ENCODE peak calls at places on chromosomes 11 and 22, in four cellular contexts. One of them, this sample, is unnamed.
A peak's percentile ranks its signal among the peaks of the same experiment; 100 is the strongest.

GRCh38 chr22:33013051-33013450 is 45.1 kb downstream of the SYN3 start:
- DNase-seq in islet precursor cell: peak; percentile 38
- DNase-seq in ELF-1: no peak
- DNase-seq in fibroblast of pulmonary artery: no peak
- DNase-seq in this sample: no peak

GRCh38 chr22:33401291-33401690 is 343.1 kb upstream of the SYN3 start:
- DNase-seq in ELF-1: no peak
- DNase-seq in islet precursor cell: no peak
- DNase-seq in fibroblast of pulmonary artery: peak; percentile 8
- DNase-seq in this sample: no peak

GRCh38 chr22:33240901-33241300 is 182.7 kb upstream of the SYN3 start:
- DNase-seq in islet precursor cell: no peak
- DNase-seq in ELF-1: no peak
- DNase-seq in fibroblast of pulmonary artery: peak; percentile 9
- DNase-seq in this sample: no peak

GRCh38 chr22:39317084-39317755 is 2.2 kb downstream of the RPL3 start:
- DNase-seq in islet precursor cell: no peak
- DNase-seq in fibroblast of pulmonary artery: no peak
- DNase-seq in ELF-1: no peak
- DNase-seq in this sample: no peak

GRCh38 chr11:68584097-68584496 is 100.2 kb upstream of the GAL start:
- DNase-seq in fibroblast of pulmonary artery: peak; percentile 25
- DNase-seq in ELF-1: peak; percentile 83
- DNase-seq in islet precursor cell: peak; percentile 73
- DNase-seq in this sample: no peak

GRCh38 chr11:107496011-107496410 is 38.4 kb upstream of the CWF19L2 start:
- DNase-seq in islet precursor cell: no peak
- DNase-seq in fibroblast of pulmonary artery: peak; percentile 97
- DNase-seq in ELF-1: no peak
- DNase-seq in this sample: no peak

GRCh38 chr11:8721740-8722139 is 39.1 kb downstream of the RPL27A start:
- DNase-seq in islet precursor cell: peak; percentile 85
- DNase-seq in fibroblast of pulmonary artery: no peak
- DNase-seq in ELF-1: no peak
- DNase-seq in this sample: no peak

GRCh38 chr11:5600374-5600851 is 4.0 kb downstream of the TRIM6 start:
- DNase-seq in ELF-1: peak; percentile 88
- DNase-seq in islet precursor cell: peak; percentile 92
- DNase-seq in fibroblast of pulmonary artery: peak; percentile 94
- DNase-seq in this sample: peak; percentile 8

GRCh38 chr11:129283141-129283540 is 91.0 kb upstream of the ARHGAP32 start:
- DNase-seq in islet precursor cell: peak; percentile 92
- DNase-seq in ELF-1: peak; percentile 89
- DNase-seq in fibroblast of pulmonary artery: no peak
- DNase-seq in this sample: no peak

GRCh38 chr11:122664188-122664587 is 8.7 kb downstream of the UBASH3B start:
- DNase-seq in ELF-1: no peak
- DNase-seq in islet precursor cell: no peak
- DNase-seq in fibroblast of pulmonary artery: no peak
- DNase-seq in this sample: peak; percentile 63

GRCh38 chr11:62546937-62547625 is 475 bp upstream of the AHNAK start:
- DNase-seq in fibroblast of pulmonary artery: peak; percentile 42
- DNase-seq in islet precursor cell: peak; percentile 87
- DNase-seq in ELF-1: peak; percentile 81
- DNase-seq in this sample: no peak

GRCh38 chr11:35122308-35122707 is 16.7 kb upstream of the CD44 start:
- DNase-seq in islet precursor cell: no peak
- DNase-seq in fibroblast of pulmonary artery: no peak
- DNase-seq in ELF-1: no peak
- DNase-seq in this sample: no peak

GRCh38 chr11:95296621-95297025 is 65.6 kb upstream of the SESN3 start:
- DNase-seq in ELF-1: no peak
- DNase-seq in islet precursor cell: no peak
- DNase-seq in fibroblast of pulmonary artery: no peak
- DNase-seq in this sample: no peak

GRCh38 chr11:94768602-94769511 is 701 bp downstream of the AMOTL1 start:
- DNase-seq in ELF-1: peak; percentile 57
- DNase-seq in fibroblast of pulmonary artery: peak; percentile 33
- DNase-seq in islet precursor cell: no peak
- DNase-seq in this sample: peak; percentile 66

GRCh38 chr11:563812-564578 is 3.2 kb downstream of the RASSF7 start:
- DNase-seq in fibroblast of pulmonary artery: no peak
- DNase-seq in ELF-1: peak; percentile 85
- DNase-seq in islet precursor cell: peak; percentile 79
- DNase-seq in this sample: no peak

GRCh38 chr11:123291201-123291869 is 96.3 kb upstream of the CLMP start:
- DNase-seq in islet precursor cell: no peak
- DNase-seq in fibroblast of pulmonary artery: no peak
- DNase-seq in ELF-1: no peak
- DNase-seq in this sample: no peak

GRCh38 chr11:39374963-39375698 is 2084.3 kb downstream of the LRRC4C start:
- DNase-seq in ELF-1: no peak
- DNase-seq in fibroblast of pulmonary artery: peak; percentile 46
- DNase-seq in islet precursor cell: no peak
- DNase-seq in this sample: peak; percentile 29

GRCh38 chr22:44575344-44576268 is 77.6 kb upstream of the RTL6 start:
- DNase-seq in ELF-1: no peak
- DNase-seq in islet precursor cell: peak; percentile 37
- DNase-seq in fibroblast of pulmonary artery: no peak
- DNase-seq in this sample: no peak

GRCh38 chr11:35017528-35018342 is 101.3 kb downstream of the PDHX start:
- DNase-seq in ELF-1: no peak
- DNase-seq in fibroblast of pulmonary artery: no peak
- DNase-seq in islet precursor cell: no peak
- DNase-seq in this sample: no peak

GRCh38 chr22:33743756-33744155 is 176.5 kb downstream of the LARGE1 start:
- DNase-seq in islet precursor cell: no peak
- DNase-seq in fibroblast of pulmonary artery: no peak
- DNase-seq in ELF-1: no peak
- DNase-seq in this sample: no peak

GRCh38 chr22:22890085-22890484 is 2.5 kb downstream of the IGLL5 start:
- DNase-seq in islet precursor cell: no peak
- DNase-seq in ELF-1: no peak
- DNase-seq in fibroblast of pulmonary artery: no peak
- DNase-seq in this sample: no peak

GRCh38 chr22:18024956-18025720 is 777 bp upstream of the MICAL3 start:
- DNase-seq in ELF-1: no peak
- DNase-seq in fibroblast of pulmonary artery: no peak
- DNase-seq in islet precursor cell: no peak
- DNase-seq in this sample: no peak